ENCODE peak calls at places on chromosomes 16 and 17, in ten cellular contexts. P, I, T, S, J, D, X, O, G and R are unnamed samples.
A peak's percentile ranks its signal among the peaks of the same experiment; 100 is the strongest.

GRCh38 chr16:10871157-10871991 is 5.6 kb upstream of the CIITA start:
- DNase-seq in P (no peak), I (peak; percentile 52), T (peak; percentile 33), S (peak; percentile 84), J (no peak), D (no peak), X (no peak), O (peak; percentile 62), G (no peak), R (peak; percentile 8)

GRCh38 chr17:6498798-6499540 is 54.7 kb downstream of the PIMREG start:
- DNase-seq in P (peak; percentile 56), I (no peak), T (no peak), S (no peak), J (no peak), D (no peak), X (no peak), O (no peak), G (no peak), R (no peak)

GRCh38 chr16:13018026-13018425 is 116.6 kb downstream of the SHISA9 start:
- DNase-seq in P (no peak), I (no peak), T (no peak), S (no peak), J (no peak), D (no peak), X (no peak), O (no peak), G (no peak), R (no peak)

GRCh38 chr17:69525920-69526841 is 111.7 kb downstream of the MAP2K6 start:
- DNase-seq in P (no peak), I (peak; percentile 5), T (peak; percentile 55), S (peak; percentile 49), J (no peak), D (no peak), X (no peak), O (peak; percentile 79), G (peak; percentile 2), R (peak; percentile 51)

GRCh38 chr17:10385871-10386270 is 13.1 kb upstream of the MYH13 start:
- DNase-seq in P (no peak), I (no peak), T (no peak), S (no peak), J (no peak), D (no peak), X (no peak), O (no peak), G (no peak), R (no peak)

GRCh38 chr16:80610489-80611156 is 69.8 kb downstream of the DYNLRB2 start:
- DNase-seq in P (no peak), I (no peak), T (no peak), S (no peak), J (no peak), D (no peak), X (no peak), O (no peak), G (no peak), R (no peak)

GRCh38 chr16:70410736-70411135 is 28.2 kb downstream of the ST3GAL2 start:
- DNase-seq in P (no peak), I (no peak), T (no peak), S (no peak), J (peak; percentile 38), D (no peak), X (no peak), O (no peak), G (no peak), R (no peak)

GRCh38 chr16:14223632-14224031 is 152.5 kb downstream of the MRTFB start:
- DNase-seq in P (no peak), I (no peak), T (no peak), S (no peak), J (no peak), D (no peak), X (no peak), O (no peak), G (no peak), R (no peak)

GRCh38 chr16:4535627-4536108 is 2.9 kb downstream of the CDIP1 start:
- DNase-seq in P (no peak), I (peak; percentile 40), T (no peak), S (no peak), J (no peak), D (no peak), X (no peak), O (no peak), G (no peak), R (no peak)

GRCh38 chr16:17434006-17434405 is 36.8 kb downstream of the XYLT1 start:
- DNase-seq in P (no peak), I (no peak), T (no peak), S (no peak), J (no peak), D (no peak), X (no peak), O (no peak), G (no peak), R (no peak)

GRCh38 chr17:81153340-81153803 is 11.9 kb upstream of the PVALEF start:
- DNase-seq in P (no peak), I (peak; percentile 30), T (no peak), S (no peak), J (peak; percentile 80), D (peak; percentile 87), X (no peak), O (no peak), G (no peak), R (no peak)

GRCh38 chr16:13307861-13308260 is 406.5 kb downstream of the SHISA9 start:
- DNase-seq in P (no peak), I (no peak), T (no peak), S (peak; percentile 22), J (no peak), D (no peak), X (no peak), O (no peak), G (no peak), R (no peak)

GRCh38 chr17:64779344-64780095 is 117.4 kb upstream of the SMURF2 start:
- DNase-seq in P (peak; percentile 68), I (no peak), T (no peak), S (no peak), J (no peak), D (no peak), X (no peak), O (no peak), G (no peak), R (no peak)

GRCh38 chr17:34361478-34362061 is 1.5 kb downstream of the CCL1 start:
- DNase-seq in P (peak; percentile 91), I (peak; percentile 69), T (peak; percentile 88), S (peak; percentile 77), J (peak; percentile 21), D (peak; percentile 83), X (peak; percentile 71), O (peak; percentile 75), G (peak; percentile 78), R (peak; percentile 86)

GRCh38 chr17:59618894-59619312 is 792 bp upstream of the CLTC start:
- DNase-seq in P (no peak), I (peak; percentile 95), T (peak; percentile 92), S (no peak), J (no peak), D (no peak), X (no peak), O (no peak), G (no peak), R (no peak)

GRCh38 chr17:28154242-28154641 is 111.8 kb downstream of the NLK start:
- DNase-seq in P (no peak), I (no peak), T (no peak), S (no peak), J (no peak), D (no peak), X (no peak), O (no peak), G (peak; percentile 19), R (no peak)

GRCh38 chr16:75494696-75495601 is at the start of gene CHST6:
- DNase-seq in P (no peak), I (no peak), T (no peak), S (no peak), J (peak; percentile 75), D (peak; percentile 80), X (no peak), O (peak; percentile 16), G (no peak), R (peak; percentile 2)

GRCh38 chr17:40579471-40579870 is 14.2 kb upstream of the CCR7 start:
- DNase-seq in P (no peak), I (no peak), T (no peak), S (no peak), J (no peak), D (no peak), X (no peak), O (no peak), G (no peak), R (no peak)

GRCh38 chr17:74332763-74333220 is 6.8 kb downstream of the KIF19 start:
- DNase-seq in P (no peak), I (no peak), T (no peak), S (no peak), J (no peak), D (no peak), X (no peak), O (no peak), G (peak; percentile 68), R (peak; percentile 97)